ENCODE peak calls at places on chromosomes 13 and 19, in eight cellular contexts. P, M, C, K, G, E, H and L are unnamed samples.

GRCh38 chr19:10501971-10502523 is 1.1 kb downstream of the KEAP1 start:
- DNase-seq in P (peak), M (peak), C (peak), K (peak), G (no peak), E (peak), H (peak), L (peak)

GRCh38 chr19:34235425-34235940 is 18.9 kb upstream of the GARRE1 start:
- DNase-seq in P (no peak), M (no peak), C (no peak), K (no peak), G (no peak), E (no peak), H (no peak), L (no peak)

GRCh38 chr19:291561-292280 is 518 bp upstream of the PLPP2 start:
- DNase-seq in P (no peak), M (no peak), C (no peak), K (no peak), G (no peak), E (peak), H (no peak), L (peak)

GRCh38 chr19:17871878-17872250 is at the start of gene SLC5A5:
- DNase-seq in P (peak), M (no peak), C (no peak), K (no peak), G (no peak), E (no peak), H (no peak), L (no peak)

GRCh38 chr19:38079926-38080380 is 144.1 kb downstream of the DPF1 start:
- DNase-seq in P (peak), M (peak), C (peak), K (no peak), G (no peak), E (no peak), H (no peak), L (peak)

GRCh38 chr19:45733160-45733810 is at the start of gene MEIOSIN:
- DNase-seq in P (no peak), M (no peak), C (no peak), K (no peak), G (no peak), E (no peak), H (no peak), L (no peak)

GRCh38 chr19:13172335-13173128 is 22.3 kb downstream of the IER2 start:
- DNase-seq in P (peak), M (peak), C (no peak), K (peak), G (peak), E (peak), H (peak), L (peak)

GRCh38 chr19:2819540-2820111 is at the start of gene ZNF554:
- DNase-seq in P (peak), M (peak), C (peak), K (peak), G (peak), E (peak), H (peak), L (peak)

GRCh38 chr19:49142866-49143335 is 12.3 kb downstream of the HRC start:
- DNase-seq in P (no peak), M (peak), C (no peak), K (peak), G (peak), E (peak), H (peak), L (peak)

GRCh38 chr19:33758541-33759013 is 38.1 kb upstream of the KCTD15 start:
- DNase-seq in P (no peak), M (peak), C (no peak), K (no peak), G (no peak), E (no peak), H (no peak), L (no peak)

GRCh38 chr19:39205449-39205764 is 1.3 kb upstream of the SYCN start:
- DNase-seq in P (no peak), M (no peak), C (no peak), K (no peak), G (no peak), E (no peak), H (no peak), L (no peak)

GRCh38 chr19:7614859-7615741 is 14.2 kb downstream of the XAB2 start:
- DNase-seq in P (no peak), M (no peak), C (no peak), K (no peak), G (no peak), E (no peak), H (no peak), L (no peak)

GRCh38 chr13:44764334-44764733 is 188.2 kb upstream of the TSC22D1 start:
- DNase-seq in P (peak), M (peak), C (no peak), K (no peak), G (no peak), E (no peak), H (no peak), L (no peak)

GRCh38 chr13:76820759-76821158 is 65.4 kb downstream of the KCTD12 start:
- DNase-seq in P (no peak), M (peak), C (no peak), K (no peak), G (no peak), E (no peak), H (peak), L (no peak)

GRCh38 chr19:47755065-47755761 is 9.9 kb downstream of the NOP53 start:
- DNase-seq in P (no peak), M (no peak), C (no peak), K (no peak), G (no peak), E (no peak), H (no peak), L (no peak)

GRCh38 chr19:5484398-5485285 is 29.4 kb downstream of the ZNRF4 start:
- DNase-seq in P (no peak), M (no peak), C (peak), K (no peak), G (no peak), E (no peak), H (no peak), L (peak)

GRCh38 chr19:55362990-55363716 is at the start of gene GARIN5B:
- DNase-seq in P (no peak), M (no peak), C (no peak), K (no peak), G (no peak), E (no peak), H (no peak), L (no peak)

GRCh38 chr13:39859898-39860297 is 204.4 kb downstream of the COG6 start:
- DNase-seq in P (no peak), M (no peak), C (no peak), K (no peak), G (no peak), E (no peak), H (no peak), L (no peak)

GRCh38 chr13:111616203-111616602 is 295.8 kb downstream of the TEX29 start:
- DNase-seq in P (no peak), M (no peak), C (no peak), K (no peak), G (no peak), E (no peak), H (no peak), L (no peak)

GRCh38 chr19:57754091-57754673 is 7.6 kb downstream of the ZNF776 start:
- DNase-seq in P (no peak), M (no peak), C (no peak), K (no peak), G (no peak), E (no peak), H (no peak), L (no peak)